ENCODE peak calls at places on chromosomes 4 and X, in four cellular contexts. E, O, A and F are unnamed samples.

GRCh38 chr4:185772391-185773093 is 39.5 kb downstream of the SORBS2 start:
- DNase-seq in O (no peak), A (no peak), E (no peak), F (no peak)

GRCh38 chrX:39536165-39536564 is 561.6 kb downstream of the BCOR start:
- DNase-seq in A (no peak), O (no peak), E (no peak), F (no peak)

GRCh38 chr4:16914208-16914607 is 15.8 kb upstream of the LDB2 start:
- DNase-seq in E (no peak), A (no peak), O (no peak), F (no peak)

GRCh38 chr4:17995165-17995564 is 26.4 kb downstream of the LCORL start:
- DNase-seq in O (no peak), E (no peak), A (no peak), F (no peak)

GRCh38 chrX:13894888-13895564 is 78.1 kb upstream of the GPM6B start:
- DNase-seq in O (no peak), E (no peak), A (no peak), F (no peak)

GRCh38 chr4:123580981-123581664 is 184.5 kb downstream of the SPRY1 start:
- DNase-seq in O (no peak), A (no peak), E (no peak), F (no peak)

GRCh38 chrX:103716967-103717366 is 6.3 kb downstream of the TMEM31 start:
- DNase-seq in E (no peak), A (no peak), O (no peak), F (no peak)

GRCh38 chr4:33628296-33628695 is 2616.0 kb downstream of the ARAP2 start:
- DNase-seq in O (no peak), E (no peak), A (no peak), F (no peak)

GRCh38 chr4:94410678-94411206 is 41.0 kb upstream of the PDLIM5 start:
- DNase-seq in A (no peak), E (no peak), O (no peak), F (peak; percentile 73)

GRCh38 chrX:123962006-123962485 is 540 bp downstream of the STAG2 start:
- DNase-seq in A (no peak), E (peak; percentile 14), O (no peak), F (no peak)

GRCh38 chr4:57424231-57424897 is 314.2 kb upstream of the IGFBP7 start:
- DNase-seq in A (no peak), O (no peak), E (no peak), F (peak; percentile 75)

GRCh38 chrX:56800801-56801200 is 71.8 kb downstream of the NBDY start:
- DNase-seq in A (peak; percentile 78), E (peak; percentile 50), O (peak; percentile 28), F (no peak)

GRCh38 chrX:19785647-19786046 is 101.8 kb downstream of the SH3KBP1 start:
- DNase-seq in A (no peak), E (no peak), O (no peak), F (no peak)

GRCh38 chr4:72319596-72319995 is 249.4 kb downstream of the ADAMTS3 start:
- DNase-seq in E (no peak), O (no peak), A (no peak), F (no peak)

GRCh38 chrX:23803931-23804381 is 21.0 kb downstream of the SAT1 start:
- DNase-seq in O (no peak), A (no peak), E (no peak), F (no peak)

GRCh38 chr4:156293657-156294297 is 340.1 kb upstream of the CTSO start:
- DNase-seq in E (no peak), A (no peak), O (no peak), F (no peak)

GRCh38 chr4:8115203-8115520 is 43.5 kb downstream of the ABLIM2 start:
- DNase-seq in A (no peak), O (no peak), E (no peak), F (no peak)

GRCh38 chr4:175511861-175512260 is 300.2 kb downstream of the GPM6A start:
- DNase-seq in A (no peak), O (no peak), E (no peak), F (no peak)

GRCh38 chrX:147602297-147602696 is 309.4 kb upstream of the FMR1 start:
- DNase-seq in O (no peak), A (no peak), E (no peak), F (no peak)

GRCh38 chr4:74304136-74304628 is 4.1 kb upstream of the EPGN start:
- DNase-seq in E (no peak), O (no peak), A (no peak), F (no peak)

GRCh38 chr4:68951078-68951805 is at the start of gene UGT2A3:
- DNase-seq in O (no peak), E (no peak), A (no peak), F (no peak)

GRCh38 chr4:186881521-186882220 is 158.0 kb upstream of the FAT1 start:
- DNase-seq in A (no peak), E (no peak), O (no peak), F (no peak)

GRCh38 chr4:123825596-123826291 is 429.1 kb downstream of the SPRY1 start:
- DNase-seq in E (no peak), A (no peak), O (no peak), F (no peak)

GRCh38 chr4:153060191-153060590 is 124.1 kb downstream of the FHDC1 start:
- DNase-seq in A (no peak), O (no peak), E (no peak), F (no peak)

GRCh38 chrX:139803224-139803623 is 95.3 kb upstream of the MCF2 start:
- DNase-seq in A (no peak), E (no peak), O (no peak), F (no peak)

GRCh38 chr4:128162434-128162833 is 101.3 kb downstream of the LARP1B start:
- DNase-seq in O (no peak), E (no peak), A (no peak), F (no peak)

GRCh38 chr4:20788266-20788665 is 88.0 kb downstream of the PACRGL start:
- DNase-seq in O (no peak), E (no peak), A (no peak), F (no peak)

GRCh38 chr4:16636911-16637630 is 261.4 kb downstream of the LDB2 start:
- DNase-seq in E (no peak), A (no peak), O (no peak), F (no peak)

GRCh38 chrX:56758456-56758855 is 29.4 kb downstream of the NBDY start:
- DNase-seq in A (peak; percentile 59), O (no peak), E (no peak), F (no peak)

GRCh38 chr4:128455076-128455345 is 167.4 kb upstream of the PGRMC2 start:
- DNase-seq in A (no peak), O (no peak), E (no peak), F (no peak)

GRCh38 chrX:7941390-7942042 is 14.3 kb upstream of the PNPLA4 start:
- DNase-seq in O (no peak), E (no peak), A (no peak), F (no peak)

GRCh38 chrX:97070346-97070745 is 186.6 kb downstream of the RPA4 start:
- DNase-seq in A (no peak), O (no peak), E (no peak), F (no peak)

GRCh38 chr4:35166437-35166836 is 1077.9 kb downstream of the ARAP2 start:
- DNase-seq in E (no peak), O (no peak), A (no peak), F (no peak)

GRCh38 chrX:152647978-152648377 is 10.3 kb downstream of the GABRQ start:
- DNase-seq in O (no peak), E (no peak), A (no peak), F (no peak)

GRCh38 chr4:152010680-152011079 is 249.9 kb upstream of the GATB start:
- DNase-seq in A (no peak), O (no peak), E (peak; percentile 41), F (no peak)

GRCh38 chr4:104524591-104524990 is 29.9 kb upstream of the CXXC4 start:
- DNase-seq in E (no peak), O (no peak), A (no peak), F (no peak)

GRCh38 chrX:35786271-35786670 is 11.9 kb upstream of the MAGEB16 start:
- DNase-seq in A (no peak), E (no peak), O (no peak), F (no peak)

GRCh38 chrX:45771560-45772340 is 571.1 kb upstream of the DIPK2B start:
- DNase-seq in O (peak; percentile 38), E (peak; percentile 72), A (peak; percentile 86), F (no peak)

GRCh38 chr4:190014771-190015537 is 12.1 kb downstream of the FRG2 start:
- DNase-seq in O (no peak), A (peak; percentile 73), E (no peak), F (no peak)

GRCh38 chrX:43973249-43973672 is at the start of gene NDP:
- DNase-seq in A (no peak), O (no peak), E (no peak), F (no peak)